ENCODE peak calls at places on chromosomes 7 and 10, in ten cellular contexts. C is activated gamma-delta T cell treated with Interleukin-2 at 50 U/mL for 16 hours; A is stimulated activated CD8-positive, alpha-beta memory T cell treated with anti-CD3 and anti-CD28 coated beads, Interleukin-4, amount 100 ng/mL, for 24 hours; T is brain microvascular endothelial cell; D is activated CD8-positive, alpha-beta memory T cell treated with anti-CD3 and anti-CD28 coated beads for 1 hour; N is NCI-H2029; R is activated CD4-positive, alpha-beta T cell treated with anti-CD3 and anti-CD28 coated beads, Interleukin-2, amount 50 U/mL, for 24 hours; J is adrenal gland; H is stomach; Q is ELR. G is an unnamed sample.

GRCh38 chr7:158778476-158778875 is 50.8 kb downstream of the ESYT2 start:
- DNase-seq in C (no peak), A (no peak), T (peak; percentile 12), D (no peak), N (no peak), R (no peak), J (peak; percentile 17), H (no peak), Q (peak; percentile 42), G (no peak)

GRCh38 chr7:155456517-155456771 is 1.5 kb upstream of the EN2 start:
- DNase-seq in C (no peak), A (no peak), T (no peak), D (no peak), N (no peak), R (no peak), J (no peak), H (no peak), Q (no peak), G (no peak)

GRCh38 chr10:71397340-71398212 is 856 bp downstream of the CDH23 start:
- DNase-seq in C (no peak), A (no peak), T (no peak), D (no peak), N (no peak), R (no peak), J (no peak), H (no peak), Q (no peak), G (no peak)

GRCh38 chr10:29545122-29545521 is 89.6 kb downstream of the SVIL start:
- DNase-seq in C (no peak), A (no peak), T (no peak), D (no peak), N (no peak), R (no peak), J (no peak), H (no peak), Q (no peak), G (no peak)

GRCh38 chr7:33888206-33888605 is 17.1 kb upstream of the BMPER start:
- DNase-seq in C (no peak), A (no peak), T (no peak), D (no peak), N (no peak), R (no peak), J (no peak), H (no peak), Q (peak; percentile 68), G (no peak)

GRCh38 chr7:93150200-93150835 is 2.1 kb upstream of the SAMD9L start:
- DNase-seq in C (no peak), A (no peak), T (peak; percentile 31), D (no peak), N (no peak), R (no peak), J (no peak), H (no peak), Q (peak; percentile 77), G (no peak)

GRCh38 chr7:122515404-122515803 is 183.5 kb downstream of the RNF133 start:
- DNase-seq in C (no peak), A (no peak), T (no peak), D (no peak), N (peak; percentile 18), R (no peak), J (no peak), H (no peak), Q (no peak), G (no peak)

GRCh38 chr10:78333362-78334143 is 299.9 kb downstream of the RPS24 start:
- DNase-seq in C (no peak), A (no peak), T (no peak), D (no peak), N (no peak), R (no peak), J (no peak), H (no peak), Q (no peak), G (no peak)

GRCh38 chr7:39978252-39978934 is 28.3 kb downstream of the CDK13 start:
- DNase-seq in C (no peak), A (no peak), T (no peak), D (no peak), N (no peak), R (no peak), J (no peak), H (no peak), Q (no peak), G (no peak)

GRCh38 chr7:44793919-44794715 is 2.4 kb upstream of the PPIA start:
- DNase-seq in C (no peak), A (no peak), T (no peak), D (no peak), N (no peak), R (no peak), J (no peak), H (no peak), Q (no peak), G (no peak)

GRCh38 chr10:106582291-106582690 is 582.2 kb downstream of the SORCS1 start:
- DNase-seq in C (no peak), A (no peak), T (no peak), D (no peak), N (no peak), R (no peak), J (no peak), H (no peak), Q (peak; percentile 42), G (no peak)

GRCh38 chr10:77457266-77457665 is 180.3 kb downstream of the KCNMA1 start:
- DNase-seq in C (no peak), A (no peak), T (no peak), D (no peak), N (no peak), R (no peak), J (no peak), H (no peak), Q (no peak), G (no peak)

GRCh38 chr7:137774793-137775201 is 72.0 kb downstream of the DGKI start:
- DNase-seq in C (no peak), A (no peak), T (peak; percentile 38), D (no peak), N (no peak), R (no peak), J (no peak), H (no peak), Q (peak; percentile 68), G (no peak)

G was measured in COR-L47.